ENCODE peak calls at places on chromosome 4, in seven cellular contexts. One of them, this sample, is unnamed.

GRCh38 chr4:6769138-6769983 is 13.2 kb upstream of the KIAA0232 start:
- DNase-seq in NCI-H1436: no peak
- DNase-seq in NCI-H1417 treated with DMSO at 0.1 percent for 48 hours: no peak
- DNase-seq in activated T-cell treated with anti-CD3 and anti-CD28 coated beads for 24 hours: no peak
- DNase-seq in stimulated activated CD4-positive, alpha-beta T cell treated with anti-CD3 and anti-CD28 coated beads, Interleukin-15, amount 100 ng/mL, for 1 hour: no peak
- DNase-seq in HT-29: no peak
- DNase-seq in effector memory CD8-positive, alpha-beta T cell: no peak
- DNase-seq in this sample: no peak

GRCh38 chr4:11312389-11312788 is 116.3 kb downstream of the HS3ST1 start:
- DNase-seq in NCI-H1436: no peak
- DNase-seq in stimulated activated CD4-positive, alpha-beta T cell treated with anti-CD3 and anti-CD28 coated beads, Interleukin-15, amount 100 ng/mL, for 1 hour: no peak
- DNase-seq in NCI-H1417 treated with DMSO at 0.1 percent for 48 hours: no peak
- DNase-seq in HT-29: no peak
- DNase-seq in effector memory CD8-positive, alpha-beta T cell: no peak
- DNase-seq in activated T-cell treated with anti-CD3 and anti-CD28 coated beads for 24 hours: no peak
- DNase-seq in this sample: no peak

GRCh38 chr4:99022566-99022965 is 27.0 kb downstream of the METAP1 start:
- DNase-seq in NCI-H1436: no peak
- DNase-seq in activated T-cell treated with anti-CD3 and anti-CD28 coated beads for 24 hours: no peak
- DNase-seq in HT-29: no peak
- DNase-seq in stimulated activated CD4-positive, alpha-beta T cell treated with anti-CD3 and anti-CD28 coated beads, Interleukin-15, amount 100 ng/mL, for 1 hour: no peak
- DNase-seq in NCI-H1417 treated with DMSO at 0.1 percent for 48 hours: no peak
- DNase-seq in effector memory CD8-positive, alpha-beta T cell: no peak
- DNase-seq in this sample: no peak

GRCh38 chr4:38180456-38180855 is 220.3 kb downstream of the PTTG2 start:
- DNase-seq in HT-29: peak; percentile 71
- DNase-seq in NCI-H1436: no peak
- DNase-seq in activated T-cell treated with anti-CD3 and anti-CD28 coated beads for 24 hours: no peak
- DNase-seq in stimulated activated CD4-positive, alpha-beta T cell treated with anti-CD3 and anti-CD28 coated beads, Interleukin-15, amount 100 ng/mL, for 1 hour: no peak
- DNase-seq in NCI-H1417 treated with DMSO at 0.1 percent for 48 hours: no peak
- DNase-seq in effector memory CD8-positive, alpha-beta T cell: no peak
- DNase-seq in this sample: no peak

GRCh38 chr4:7830747-7831146 is 108.9 kb downstream of the AFAP1 start:
- DNase-seq in effector memory CD8-positive, alpha-beta T cell: no peak
- DNase-seq in HT-29: no peak
- DNase-seq in NCI-H1436: no peak
- DNase-seq in NCI-H1417 treated with DMSO at 0.1 percent for 48 hours: no peak
- DNase-seq in stimulated activated CD4-positive, alpha-beta T cell treated with anti-CD3 and anti-CD28 coated beads, Interleukin-15, amount 100 ng/mL, for 1 hour: no peak
- DNase-seq in activated T-cell treated with anti-CD3 and anti-CD28 coated beads for 24 hours: no peak
- DNase-seq in this sample: no peak

GRCh38 chr4:151627491-151627890 is 133.3 kb downstream of the GATB start:
- DNase-seq in HT-29: no peak
- DNase-seq in activated T-cell treated with anti-CD3 and anti-CD28 coated beads for 24 hours: no peak
- DNase-seq in stimulated activated CD4-positive, alpha-beta T cell treated with anti-CD3 and anti-CD28 coated beads, Interleukin-15, amount 100 ng/mL, for 1 hour: no peak
- DNase-seq in effector memory CD8-positive, alpha-beta T cell: no peak
- DNase-seq in NCI-H1436: no peak
- DNase-seq in NCI-H1417 treated with DMSO at 0.1 percent for 48 hours: no peak
- DNase-seq in this sample: peak; percentile 33

GRCh38 chr4:186144180-186144579 is 39.7 kb downstream of the FAM149A start:
- DNase-seq in activated T-cell treated with anti-CD3 and anti-CD28 coated beads for 24 hours: no peak
- DNase-seq in stimulated activated CD4-positive, alpha-beta T cell treated with anti-CD3 and anti-CD28 coated beads, Interleukin-15, amount 100 ng/mL, for 1 hour: no peak
- DNase-seq in NCI-H1436: no peak
- DNase-seq in HT-29: peak; percentile 52
- DNase-seq in effector memory CD8-positive, alpha-beta T cell: no peak
- DNase-seq in NCI-H1417 treated with DMSO at 0.1 percent for 48 hours: no peak
- DNase-seq in this sample: no peak

GRCh38 chr4:83281326-83281725 is 3.3 kb downstream of the COQ2 start:
- DNase-seq in NCI-H1417 treated with DMSO at 0.1 percent for 48 hours: no peak
- DNase-seq in activated T-cell treated with anti-CD3 and anti-CD28 coated beads for 24 hours: no peak
- DNase-seq in HT-29: peak; percentile 16
- DNase-seq in stimulated activated CD4-positive, alpha-beta T cell treated with anti-CD3 and anti-CD28 coated beads, Interleukin-15, amount 100 ng/mL, for 1 hour: no peak
- DNase-seq in effector memory CD8-positive, alpha-beta T cell: no peak
- DNase-seq in NCI-H1436: no peak
- DNase-seq in this sample: no peak

GRCh38 chr4:146545102-146545501 is 23.4 kb upstream of the SLC10A7 start:
- DNase-seq in effector memory CD8-positive, alpha-beta T cell: no peak
- DNase-seq in NCI-H1417 treated with DMSO at 0.1 percent for 48 hours: no peak
- DNase-seq in stimulated activated CD4-positive, alpha-beta T cell treated with anti-CD3 and anti-CD28 coated beads, Interleukin-15, amount 100 ng/mL, for 1 hour: no peak
- DNase-seq in NCI-H1436: no peak
- DNase-seq in HT-29: peak; percentile 49
- DNase-seq in activated T-cell treated with anti-CD3 and anti-CD28 coated beads for 24 hours: no peak
- DNase-seq in this sample: peak; percentile 52

GRCh38 chr4:163048447-163048846 is 118.2 kb downstream of the NAF1 start:
- DNase-seq in HT-29: peak; percentile 12
- DNase-seq in NCI-H1417 treated with DMSO at 0.1 percent for 48 hours: no peak
- DNase-seq in NCI-H1436: no peak
- DNase-seq in stimulated activated CD4-positive, alpha-beta T cell treated with anti-CD3 and anti-CD28 coated beads, Interleukin-15, amount 100 ng/mL, for 1 hour: no peak
- DNase-seq in activated T-cell treated with anti-CD3 and anti-CD28 coated beads for 24 hours: no peak
- DNase-seq in effector memory CD8-positive, alpha-beta T cell: no peak
- DNase-seq in this sample: no peak

GRCh38 chr4:37953620-37954325 is 6.4 kb upstream of the PTTG2 start:
- DNase-seq in stimulated activated CD4-positive, alpha-beta T cell treated with anti-CD3 and anti-CD28 coated beads, Interleukin-15, amount 100 ng/mL, for 1 hour: no peak
- DNase-seq in effector memory CD8-positive, alpha-beta T cell: no peak
- DNase-seq in HT-29: no peak
- DNase-seq in activated T-cell treated with anti-CD3 and anti-CD28 coated beads for 24 hours: no peak
- DNase-seq in NCI-H1436: no peak
- DNase-seq in NCI-H1417 treated with DMSO at 0.1 percent for 48 hours: no peak
- DNase-seq in this sample: peak; percentile 53

GRCh38 chr4:31467781-31468180 is 747.6 kb downstream of the PCDH7 start:
- DNase-seq in NCI-H1436: no peak
- DNase-seq in activated T-cell treated with anti-CD3 and anti-CD28 coated beads for 24 hours: no peak
- DNase-seq in stimulated activated CD4-positive, alpha-beta T cell treated with anti-CD3 and anti-CD28 coated beads, Interleukin-15, amount 100 ng/mL, for 1 hour: no peak
- DNase-seq in effector memory CD8-positive, alpha-beta T cell: no peak
- DNase-seq in NCI-H1417 treated with DMSO at 0.1 percent for 48 hours: no peak
- DNase-seq in HT-29: no peak
- DNase-seq in this sample: no peak

GRCh38 chr4:45638641-45639040 is 485.2 kb downstream of the GABRG1 start:
- DNase-seq in effector memory CD8-positive, alpha-beta T cell: no peak
- DNase-seq in activated T-cell treated with anti-CD3 and anti-CD28 coated beads for 24 hours: no peak
- DNase-seq in NCI-H1436: no peak
- DNase-seq in stimulated activated CD4-positive, alpha-beta T cell treated with anti-CD3 and anti-CD28 coated beads, Interleukin-15, amount 100 ng/mL, for 1 hour: no peak
- DNase-seq in HT-29: no peak
- DNase-seq in NCI-H1417 treated with DMSO at 0.1 percent for 48 hours: no peak
- DNase-seq in this sample: no peak

GRCh38 chr4:7194251-7195137 is 2.2 kb downstream of the SORCS2 start:
- DNase-seq in NCI-H1436: no peak
- DNase-seq in effector memory CD8-positive, alpha-beta T cell: no peak
- DNase-seq in NCI-H1417 treated with DMSO at 0.1 percent for 48 hours: no peak
- DNase-seq in activated T-cell treated with anti-CD3 and anti-CD28 coated beads for 24 hours: peak; percentile 11
- DNase-seq in HT-29: peak; percentile 7
- DNase-seq in stimulated activated CD4-positive, alpha-beta T cell treated with anti-CD3 and anti-CD28 coated beads, Interleukin-15, amount 100 ng/mL, for 1 hour: no peak
- DNase-seq in this sample: no peak

GRCh38 chr4:126267689-126268088 is 952.9 kb downstream of the FAT4 start:
- DNase-seq in stimulated activated CD4-positive, alpha-beta T cell treated with anti-CD3 and anti-CD28 coated beads, Interleukin-15, amount 100 ng/mL, for 1 hour: no peak
- DNase-seq in effector memory CD8-positive, alpha-beta T cell: no peak
- DNase-seq in HT-29: no peak
- DNase-seq in NCI-H1417 treated with DMSO at 0.1 percent for 48 hours: no peak
- DNase-seq in NCI-H1436: no peak
- DNase-seq in activated T-cell treated with anti-CD3 and anti-CD28 coated beads for 24 hours: no peak
- DNase-seq in this sample: no peak

GRCh38 chr4:27467351-27467750 is 606.7 kb downstream of the STIM2 start:
- DNase-seq in HT-29: no peak
- DNase-seq in effector memory CD8-positive, alpha-beta T cell: no peak
- DNase-seq in NCI-H1436: no peak
- DNase-seq in activated T-cell treated with anti-CD3 and anti-CD28 coated beads for 24 hours: no peak
- DNase-seq in NCI-H1417 treated with DMSO at 0.1 percent for 48 hours: no peak
- DNase-seq in stimulated activated CD4-positive, alpha-beta T cell treated with anti-CD3 and anti-CD28 coated beads, Interleukin-15, amount 100 ng/mL, for 1 hour: no peak
- DNase-seq in this sample: no peak

GRCh38 chr4:142615324-142615665 is 230.8 kb downstream of the INPP4B start:
- DNase-seq in activated T-cell treated with anti-CD3 and anti-CD28 coated beads for 24 hours: no peak
- DNase-seq in NCI-H1436: no peak
- DNase-seq in stimulated activated CD4-positive, alpha-beta T cell treated with anti-CD3 and anti-CD28 coated beads, Interleukin-15, amount 100 ng/mL, for 1 hour: no peak
- DNase-seq in NCI-H1417 treated with DMSO at 0.1 percent for 48 hours: no peak
- DNase-seq in HT-29: peak; percentile 69
- DNase-seq in effector memory CD8-positive, alpha-beta T cell: no peak
- DNase-seq in this sample: peak; percentile 81

GRCh38 chr4:1196421-1197183 is 24.2 kb upstream of the SPON2 start:
- DNase-seq in NCI-H1436: no peak
- DNase-seq in activated T-cell treated with anti-CD3 and anti-CD28 coated beads for 24 hours: no peak
- DNase-seq in HT-29: no peak
- DNase-seq in effector memory CD8-positive, alpha-beta T cell: no peak
- DNase-seq in stimulated activated CD4-positive, alpha-beta T cell treated with anti-CD3 and anti-CD28 coated beads, Interleukin-15, amount 100 ng/mL, for 1 hour: no peak
- DNase-seq in NCI-H1417 treated with DMSO at 0.1 percent for 48 hours: no peak
- DNase-seq in this sample: no peak

GRCh38 chr4:116499-116898 is 7.8 kb upstream of the ZNF718 start:
- DNase-seq in activated T-cell treated with anti-CD3 and anti-CD28 coated beads for 24 hours: no peak
- DNase-seq in stimulated activated CD4-positive, alpha-beta T cell treated with anti-CD3 and anti-CD28 coated beads, Interleukin-15, amount 100 ng/mL, for 1 hour: no peak
- DNase-seq in NCI-H1436: no peak
- DNase-seq in HT-29: no peak
- DNase-seq in NCI-H1417 treated with DMSO at 0.1 percent for 48 hours: no peak
- DNase-seq in effector memory CD8-positive, alpha-beta T cell: no peak
- DNase-seq in this sample: no peak

GRCh38 chr4:6296026-6296425 is 26.4 kb downstream of the WFS1 start:
- DNase-seq in NCI-H1417 treated with DMSO at 0.1 percent for 48 hours: no peak
- DNase-seq in NCI-H1436: no peak
- DNase-seq in stimulated activated CD4-positive, alpha-beta T cell treated with anti-CD3 and anti-CD28 coated beads, Interleukin-15, amount 100 ng/mL, for 1 hour: no peak
- DNase-seq in effector memory CD8-positive, alpha-beta T cell: no peak
- DNase-seq in activated T-cell treated with anti-CD3 and anti-CD28 coated beads for 24 hours: no peak
- DNase-seq in HT-29: no peak
- DNase-seq in this sample: no peak

GRCh38 chr4:11590132-11590531 is 161.4 kb upstream of the HS3ST1 start:
- DNase-seq in HT-29: no peak
- DNase-seq in stimulated activated CD4-positive, alpha-beta T cell treated with anti-CD3 and anti-CD28 coated beads, Interleukin-15, amount 100 ng/mL, for 1 hour: no peak
- DNase-seq in activated T-cell treated with anti-CD3 and anti-CD28 coated beads for 24 hours: no peak
- DNase-seq in effector memory CD8-positive, alpha-beta T cell: no peak
- DNase-seq in NCI-H1436: no peak
- DNase-seq in NCI-H1417 treated with DMSO at 0.1 percent for 48 hours: no peak
- DNase-seq in this sample: no peak

GRCh38 chr4:1722551-1723071 is 1.3 kb downstream of the TACC3 start:
- DNase-seq in HT-29: peak; percentile 47
- DNase-seq in effector memory CD8-positive, alpha-beta T cell: no peak
- DNase-seq in activated T-cell treated with anti-CD3 and anti-CD28 coated beads for 24 hours: no peak
- DNase-seq in stimulated activated CD4-positive, alpha-beta T cell treated with anti-CD3 and anti-CD28 coated beads, Interleukin-15, amount 100 ng/mL, for 1 hour: no peak
- DNase-seq in NCI-H1436: no peak
- DNase-seq in NCI-H1417 treated with DMSO at 0.1 percent for 48 hours: no peak
- DNase-seq in this sample: no peak

GRCh38 chr4:118740869-118741268 is 55.7 kb downstream of the METTL14 start:
- DNase-seq in effector memory CD8-positive, alpha-beta T cell: no peak
- DNase-seq in NCI-H1436: peak; percentile 32
- DNase-seq in activated T-cell treated with anti-CD3 and anti-CD28 coated beads for 24 hours: no peak
- DNase-seq in stimulated activated CD4-positive, alpha-beta T cell treated with anti-CD3 and anti-CD28 coated beads, Interleukin-15, amount 100 ng/mL, for 1 hour: no peak
- DNase-seq in HT-29: peak; percentile 16
- DNase-seq in NCI-H1417 treated with DMSO at 0.1 percent for 48 hours: no peak
- DNase-seq in this sample: peak; percentile 44

GRCh38 chr4:105560488-105560887 is 8.1 kb downstream of the ARHGEF38 start:
- DNase-seq in activated T-cell treated with anti-CD3 and anti-CD28 coated beads for 24 hours: no peak
- DNase-seq in stimulated activated CD4-positive, alpha-beta T cell treated with anti-CD3 and anti-CD28 coated beads, Interleukin-15, amount 100 ng/mL, for 1 hour: no peak
- DNase-seq in HT-29: no peak
- DNase-seq in effector memory CD8-positive, alpha-beta T cell: no peak
- DNase-seq in NCI-H1436: no peak
- DNase-seq in NCI-H1417 treated with DMSO at 0.1 percent for 48 hours: no peak
- DNase-seq in this sample: no peak

GRCh38 chr4:48787031-48787430 is 7.0 kb upstream of the FRYL start:
- DNase-seq in activated T-cell treated with anti-CD3 and anti-CD28 coated beads for 24 hours: no peak
- DNase-seq in NCI-H1417 treated with DMSO at 0.1 percent for 48 hours: no peak
- DNase-seq in effector memory CD8-positive, alpha-beta T cell: no peak
- DNase-seq in stimulated activated CD4-positive, alpha-beta T cell treated with anti-CD3 and anti-CD28 coated beads, Interleukin-15, amount 100 ng/mL, for 1 hour: no peak
- DNase-seq in NCI-H1436: no peak
- DNase-seq in HT-29: no peak
- DNase-seq in this sample: no peak

GRCh38 chr4:33924239-33924638 is 2320.1 kb downstream of the ARAP2 start:
- DNase-seq in stimulated activated CD4-positive, alpha-beta T cell treated with anti-CD3 and anti-CD28 coated beads, Interleukin-15, amount 100 ng/mL, for 1 hour: no peak
- DNase-seq in HT-29: no peak
- DNase-seq in NCI-H1436: no peak
- DNase-seq in effector memory CD8-positive, alpha-beta T cell: no peak
- DNase-seq in NCI-H1417 treated with DMSO at 0.1 percent for 48 hours: no peak
- DNase-seq in activated T-cell treated with anti-CD3 and anti-CD28 coated beads for 24 hours: no peak
- DNase-seq in this sample: peak; percentile 70

GRCh38 chr4:38387819-38388218 is 276.2 kb upstream of the KLF3 start:
- DNase-seq in NCI-H1417 treated with DMSO at 0.1 percent for 48 hours: no peak
- DNase-seq in activated T-cell treated with anti-CD3 and anti-CD28 coated beads for 24 hours: no peak
- DNase-seq in stimulated activated CD4-positive, alpha-beta T cell treated with anti-CD3 and anti-CD28 coated beads, Interleukin-15, amount 100 ng/mL, for 1 hour: no peak
- DNase-seq in effector memory CD8-positive, alpha-beta T cell: no peak
- DNase-seq in NCI-H1436: no peak
- DNase-seq in HT-29: no peak
- DNase-seq in this sample: no peak

GRCh38 chr4:126779001-126779400 is 853.8 kb upstream of the INTU start:
- DNase-seq in activated T-cell treated with anti-CD3 and anti-CD28 coated beads for 24 hours: no peak
- DNase-seq in NCI-H1417 treated with DMSO at 0.1 percent for 48 hours: no peak
- DNase-seq in NCI-H1436: no peak
- DNase-seq in HT-29: no peak
- DNase-seq in effector memory CD8-positive, alpha-beta T cell: no peak
- DNase-seq in stimulated activated CD4-positive, alpha-beta T cell treated with anti-CD3 and anti-CD28 coated beads, Interleukin-15, amount 100 ng/mL, for 1 hour: no peak
- DNase-seq in this sample: no peak

GRCh38 chr4:119337010-119337409 is 15.1 kb upstream of the FABP2 start:
- DNase-seq in NCI-H1436: no peak
- DNase-seq in activated T-cell treated with anti-CD3 and anti-CD28 coated beads for 24 hours: no peak
- DNase-seq in NCI-H1417 treated with DMSO at 0.1 percent for 48 hours: no peak
- DNase-seq in HT-29: no peak
- DNase-seq in stimulated activated CD4-positive, alpha-beta T cell treated with anti-CD3 and anti-CD28 coated beads, Interleukin-15, amount 100 ng/mL, for 1 hour: no peak
- DNase-seq in effector memory CD8-positive, alpha-beta T cell: no peak
- DNase-seq in this sample: no peak

GRCh38 chr4:10571896-10572295 is 112.7 kb downstream of the CLNK start:
- DNase-seq in effector memory CD8-positive, alpha-beta T cell: no peak
- DNase-seq in HT-29: no peak
- DNase-seq in NCI-H1436: no peak
- DNase-seq in activated T-cell treated with anti-CD3 and anti-CD28 coated beads for 24 hours: no peak
- DNase-seq in NCI-H1417 treated with DMSO at 0.1 percent for 48 hours: no peak
- DNase-seq in stimulated activated CD4-positive, alpha-beta T cell treated with anti-CD3 and anti-CD28 coated beads, Interleukin-15, amount 100 ng/mL, for 1 hour: no peak
- DNase-seq in this sample: no peak

GRCh38 chr4:87058272-87059073 is 123.7 kb downstream of the AFF1 start:
- DNase-seq in stimulated activated CD4-positive, alpha-beta T cell treated with anti-CD3 and anti-CD28 coated beads, Interleukin-15, amount 100 ng/mL, for 1 hour: no peak
- DNase-seq in HT-29: peak; percentile 76
- DNase-seq in NCI-H1417 treated with DMSO at 0.1 percent for 48 hours: no peak
- DNase-seq in effector memory CD8-positive, alpha-beta T cell: no peak
- DNase-seq in activated T-cell treated with anti-CD3 and anti-CD28 coated beads for 24 hours: peak; percentile 46
- DNase-seq in NCI-H1436: peak; percentile 41
- DNase-seq in this sample: no peak

GRCh38 chr4:5165419-5166369 is 114.4 kb downstream of the STK32B start:
- DNase-seq in NCI-H1417 treated with DMSO at 0.1 percent for 48 hours: no peak
- DNase-seq in NCI-H1436: no peak
- DNase-seq in HT-29: no peak
- DNase-seq in stimulated activated CD4-positive, alpha-beta T cell treated with anti-CD3 and anti-CD28 coated beads, Interleukin-15, amount 100 ng/mL, for 1 hour: no peak
- DNase-seq in activated T-cell treated with anti-CD3 and anti-CD28 coated beads for 24 hours: no peak
- DNase-seq in effector memory CD8-positive, alpha-beta T cell: no peak
- DNase-seq in this sample: no peak

GRCh38 chr4:40722576-40723161 is 27.1 kb upstream of the NSUN7 start:
- DNase-seq in NCI-H1417 treated with DMSO at 0.1 percent for 48 hours: no peak
- DNase-seq in NCI-H1436: no peak
- DNase-seq in stimulated activated CD4-positive, alpha-beta T cell treated with anti-CD3 and anti-CD28 coated beads, Interleukin-15, amount 100 ng/mL, for 1 hour: no peak
- DNase-seq in effector memory CD8-positive, alpha-beta T cell: no peak
- DNase-seq in HT-29: peak; percentile 87
- DNase-seq in activated T-cell treated with anti-CD3 and anti-CD28 coated beads for 24 hours: no peak
- DNase-seq in this sample: no peak

GRCh38 chr4:10164877-10165283 is 48.3 kb upstream of the WDR1 start:
- DNase-seq in activated T-cell treated with anti-CD3 and anti-CD28 coated beads for 24 hours: no peak
- DNase-seq in effector memory CD8-positive, alpha-beta T cell: no peak
- DNase-seq in stimulated activated CD4-positive, alpha-beta T cell treated with anti-CD3 and anti-CD28 coated beads, Interleukin-15, amount 100 ng/mL, for 1 hour: no peak
- DNase-seq in NCI-H1436: no peak
- DNase-seq in NCI-H1417 treated with DMSO at 0.1 percent for 48 hours: no peak
- DNase-seq in HT-29: peak; percentile 48
- DNase-seq in this sample: peak; percentile 50

GRCh38 chr4:53490161-53490915 is 100.9 kb downstream of the LNX1 start:
- DNase-seq in stimulated activated CD4-positive, alpha-beta T cell treated with anti-CD3 and anti-CD28 coated beads, Interleukin-15, amount 100 ng/mL, for 1 hour: no peak
- DNase-seq in HT-29: no peak
- DNase-seq in effector memory CD8-positive, alpha-beta T cell: no peak
- DNase-seq in activated T-cell treated with anti-CD3 and anti-CD28 coated beads for 24 hours: no peak
- DNase-seq in NCI-H1417 treated with DMSO at 0.1 percent for 48 hours: no peak
- DNase-seq in NCI-H1436: no peak
- DNase-seq in this sample: no peak

This sample was measured in HFFc6.